ENCODE peak calls at places on chromosomes 12 and 14, in nine cellular contexts. J, L, W, S, M, T, Z, H and V are unnamed samples.

GRCh38 chr12:124369055-124369900 is 74.4 kb downstream of the RFLNA start:
- DNase-seq in J (peak), L (no peak), W (peak), S (peak), M (peak), T (peak), Z (peak), H (peak), V (peak)

GRCh38 chr14:90275455-90275814 is 19.1 kb downstream of the PSMC1 start:
- DNase-seq in J (no peak), L (no peak), W (no peak), S (no peak), M (no peak), T (no peak), Z (no peak), H (no peak), V (no peak)

GRCh38 chr14:100554082-100554677 is 33.0 kb downstream of the BEGAIN start:
- DNase-seq in J (peak), L (no peak), W (peak), S (peak), M (no peak), T (no peak), Z (no peak), H (no peak), V (peak)

GRCh38 chr14:57089901-57090300 is 178.8 kb downstream of the EXOC5 start:
- DNase-seq in J (no peak), L (no peak), W (no peak), S (no peak), M (no peak), T (no peak), Z (no peak), H (no peak), V (no peak)

GRCh38 chr12:127293507-127294310 is 973.3 kb upstream of the TMEM132C start:
- DNase-seq in J (peak), L (peak), W (peak), S (peak), M (no peak), T (peak), Z (no peak), H (peak), V (peak)

GRCh38 chr12:39294712-39295111 is 148.2 kb downstream of the KIF21A start:
- DNase-seq in J (no peak), L (no peak), W (no peak), S (no peak), M (no peak), T (peak), Z (no peak), H (no peak), V (no peak)

GRCh38 chr12:49636979-49637378 is 13.6 kb downstream of the PRPF40B start:
- DNase-seq in J (no peak), L (peak), W (no peak), S (peak), M (no peak), T (peak), Z (no peak), H (peak), V (peak)

GRCh38 chr14:40003773-40004172 is 571.5 kb upstream of the FBXO33 start:
- DNase-seq in J (no peak), L (no peak), W (no peak), S (no peak), M (no peak), T (no peak), Z (no peak), H (no peak), V (no peak)

GRCh38 chr14:73524493-73524892 is 12.4 kb upstream of the ACOT1 start:
- DNase-seq in J (no peak), L (no peak), W (no peak), S (no peak), M (no peak), T (no peak), Z (no peak), H (no peak), V (no peak)

GRCh38 chr12:52139579-52140062 is 52.2 kb downstream of the KRT80 start:
- DNase-seq in J (peak), L (no peak), W (no peak), S (peak), M (no peak), T (no peak), Z (peak), H (peak), V (no peak)

GRCh38 chr12:3281588-3282150 is 204.5 kb downstream of the TSPAN9 start:
- DNase-seq in J (no peak), L (no peak), W (no peak), S (no peak), M (no peak), T (no peak), Z (no peak), H (no peak), V (no peak)

GRCh38 chr12:96036765-96037455 is 1.5 kb upstream of the LTA4H start:
- DNase-seq in J (no peak), L (no peak), W (no peak), S (no peak), M (no peak), T (peak), Z (peak), H (peak), V (no peak)

GRCh38 chr12:80648866-80649265 is 58.6 kb upstream of the MYF6 start:
- DNase-seq in J (no peak), L (no peak), W (no peak), S (no peak), M (no peak), T (peak), Z (no peak), H (peak), V (peak)

GRCh38 chr12:52648012-52648550 is 3.9 kb downstream of the KRT2 start:
- DNase-seq in J (no peak), L (no peak), W (no peak), S (no peak), M (peak), T (no peak), Z (no peak), H (no peak), V (no peak)

GRCh38 chr12:122243965-122244364 is 18.1 kb upstream of the DIABLO start:
- DNase-seq in J (no peak), L (peak), W (no peak), S (no peak), M (no peak), T (no peak), Z (no peak), H (no peak), V (no peak)

GRCh38 chr14:75753696-75754095 is 92.7 kb downstream of the TTLL5 start:
- DNase-seq in J (no peak), L (no peak), W (no peak), S (no peak), M (no peak), T (no peak), Z (no peak), H (no peak), V (no peak)

GRCh38 chr12:92629349-92630065 is 73.3 kb upstream of the PLEKHG7 start:
- DNase-seq in J (no peak), L (no peak), W (no peak), S (no peak), M (no peak), T (no peak), Z (no peak), H (peak), V (no peak)

GRCh38 chr12:18421840-18422239 is 160.5 kb downstream of the PIK3C2G start:
- DNase-seq in J (no peak), L (no peak), W (no peak), S (no peak), M (no peak), T (no peak), Z (no peak), H (peak), V (peak)
- H3K4me3 ChIP-seq in J (no peak), L (no peak), W (no peak), S (no peak), M (no peak), T (no peak), Z (no peak), H (no peak), V (no peak)

DNA sequence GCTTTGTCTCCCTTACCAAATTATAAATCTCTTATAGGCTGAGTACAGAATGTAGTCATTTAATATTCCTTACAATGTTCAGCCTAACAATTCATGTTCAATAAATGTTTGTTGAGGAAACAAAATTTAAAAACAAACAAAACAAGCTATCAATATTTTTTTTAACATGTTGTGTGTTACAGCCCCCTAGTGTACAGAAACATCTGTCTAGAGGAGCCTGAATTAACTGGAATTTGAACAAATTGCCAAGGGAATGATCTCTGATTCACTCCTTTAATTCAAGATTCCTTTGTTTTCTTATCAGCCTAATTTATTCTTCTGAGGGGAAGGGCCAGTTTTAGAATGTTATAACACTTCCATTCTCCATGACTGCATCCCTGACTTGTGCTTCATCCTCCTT is 127.1 kb downstream of the CMAS start:
- DNase-seq in J (no peak), L (no peak), W (no peak), S (no peak), M (no peak), T (no peak), Z (no peak), H (no peak), V (no peak)
- TF ChIP-seq CTCF in J (no peak), L (no peak), W (no peak), S (no peak), M (no peak), T (peak), Z (no peak), H (no peak), V (peak)

DNA sequence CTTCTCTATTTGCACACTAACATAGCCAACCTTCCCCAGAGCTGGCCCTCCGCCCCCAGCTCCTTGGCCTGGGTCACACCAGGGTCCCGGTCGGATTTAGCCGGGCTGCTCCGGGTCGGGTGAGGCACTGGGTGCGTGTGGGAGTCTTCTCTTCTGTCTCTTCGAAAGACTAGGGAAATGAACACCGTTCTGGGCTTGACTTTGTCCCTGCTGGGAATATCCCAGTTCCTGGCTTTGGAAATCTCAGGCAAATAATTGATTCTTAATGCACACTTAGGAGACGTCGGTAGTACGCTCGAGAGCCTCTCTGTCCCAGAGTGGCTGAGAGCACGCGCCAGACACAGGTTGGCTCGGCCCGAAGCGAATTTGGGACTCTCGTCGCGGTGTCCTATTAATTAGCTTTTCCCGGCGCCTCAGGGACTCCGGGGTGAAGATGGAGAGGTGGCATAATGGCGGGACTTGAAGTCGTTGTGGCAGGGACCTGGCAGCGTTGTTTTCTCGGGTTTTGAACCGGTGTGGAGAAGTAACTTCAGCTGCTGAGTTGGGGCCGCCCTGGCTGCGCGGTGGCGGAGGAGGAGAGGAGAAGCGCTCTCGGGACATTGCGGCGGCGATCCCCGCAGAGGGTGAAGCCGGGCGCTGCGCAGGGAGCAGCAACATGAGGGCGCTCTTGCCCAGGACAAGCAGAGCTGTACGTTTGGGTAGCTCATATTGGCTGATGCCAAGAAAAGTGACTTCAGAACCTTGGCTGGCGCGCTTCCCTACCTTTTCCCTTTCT is 7.5 kb downstream of the FOXG1 start:
- DNase-seq in J (no peak), L (peak), W (no peak), S (no peak), M (no peak), T (no peak), Z (no peak), H (peak), V (peak)
- H3K4me3 ChIP-seq in J (no peak), L (peak), W (no peak), S (no peak), M (peak), T (peak), Z (no peak), H (peak), V (no peak)

GRCh38 chr14:94177806-94178205 is 3.7 kb downstream of the PPP4R4 start:
- DNase-seq in J (no peak), L (no peak), W (no peak), S (no peak), M (no peak), T (no peak), Z (no peak), H (no peak), V (no peak)
- TF ChIP-seq CTCF in J (no peak), L (no peak), W (no peak), S (no peak), M (no peak), T (no peak), Z (no peak), H (no peak), V (no peak)

GRCh38 chr12:32440120-32440865 is 40.9 kb downstream of the FGD4 start:
- DNase-seq in J (no peak), L (no peak), W (no peak), S (no peak), M (no peak), T (no peak), Z (no peak), H (no peak), V (no peak)

GRCh38 chr12:32435921-32436710 is 36.8 kb downstream of the FGD4 start:
- DNase-seq in J (no peak), L (no peak), W (no peak), S (no peak), M (no peak), T (no peak), Z (no peak), H (peak), V (no peak)

GRCh38 chr12:32437095-32437515 is 37.7 kb downstream of the FGD4 start:
- DNase-seq in J (no peak), L (no peak), W (no peak), S (no peak), M (no peak), T (peak), Z (no peak), H (peak), V (peak)
- H3K4me3 ChIP-seq in J (no peak), L (no peak), W (no peak), S (no peak), M (no peak), T (no peak), Z (no peak), H (no peak), V (no peak)

GRCh38 chr12:13203028-13203922 is 6.7 kb downstream of the EMP1 start:
- DNase-seq in J (peak), L (peak), W (peak), S (peak), M (no peak), T (no peak), Z (no peak), H (no peak), V (peak)
- TF ChIP-seq CTCF in J (no peak), L (peak), W (peak), S (no peak), M (no peak), T (peak), Z (no peak), H (peak), V (peak)

DNA sequence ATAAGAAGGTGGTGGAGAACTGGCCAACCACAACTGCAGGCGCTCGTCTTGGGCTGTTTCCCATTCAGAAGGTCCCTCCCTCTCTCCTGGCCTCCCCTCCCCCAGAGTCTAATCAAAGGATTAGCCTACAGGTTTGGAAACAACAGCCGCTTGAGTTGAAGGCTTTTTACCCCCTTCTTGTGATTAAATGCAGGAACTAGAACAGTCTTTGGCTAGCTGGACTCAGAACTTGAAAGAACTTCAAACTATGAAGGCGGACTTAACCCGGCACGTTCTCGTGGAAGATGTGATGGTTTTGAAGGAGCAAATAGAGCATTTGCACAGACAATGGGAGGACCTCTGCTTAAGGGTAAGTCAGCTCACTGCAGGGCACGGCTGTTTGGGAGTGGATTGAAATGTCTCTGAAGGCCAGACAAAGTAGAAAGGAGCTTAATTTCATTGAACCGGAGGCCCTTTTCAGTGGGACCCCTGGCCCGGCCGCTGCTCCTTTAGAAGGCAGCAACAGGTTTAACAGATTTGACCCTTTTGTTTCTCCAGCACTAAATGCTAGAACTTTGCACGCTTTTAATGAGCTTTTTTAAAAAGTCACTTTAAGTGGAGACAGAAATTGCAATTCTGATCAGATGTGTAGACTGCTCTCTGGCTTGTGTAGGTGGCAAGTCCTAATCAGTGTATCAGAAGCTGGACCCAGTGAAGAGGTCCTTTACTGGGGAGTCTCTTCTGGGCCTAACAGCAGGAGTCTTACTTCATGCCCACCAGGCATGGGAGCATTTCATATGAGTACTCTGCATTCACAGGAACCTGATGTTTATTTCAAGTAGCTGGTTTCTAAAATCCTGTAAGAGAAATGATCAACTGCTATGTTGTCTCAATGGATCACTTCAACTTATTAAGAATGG is 107.7 kb downstream of the ESR2 start:
- DNase-seq in J (no peak), L (no peak), W (no peak), S (no peak), M (no peak), T (no peak), Z (no peak), H (no peak), V (no peak)
- H3K4me3 ChIP-seq in J (no peak), L (no peak), W (no peak), S (no peak), M (no peak), T (no peak), Z (no peak), H (no peak), V (no peak)

DNA sequence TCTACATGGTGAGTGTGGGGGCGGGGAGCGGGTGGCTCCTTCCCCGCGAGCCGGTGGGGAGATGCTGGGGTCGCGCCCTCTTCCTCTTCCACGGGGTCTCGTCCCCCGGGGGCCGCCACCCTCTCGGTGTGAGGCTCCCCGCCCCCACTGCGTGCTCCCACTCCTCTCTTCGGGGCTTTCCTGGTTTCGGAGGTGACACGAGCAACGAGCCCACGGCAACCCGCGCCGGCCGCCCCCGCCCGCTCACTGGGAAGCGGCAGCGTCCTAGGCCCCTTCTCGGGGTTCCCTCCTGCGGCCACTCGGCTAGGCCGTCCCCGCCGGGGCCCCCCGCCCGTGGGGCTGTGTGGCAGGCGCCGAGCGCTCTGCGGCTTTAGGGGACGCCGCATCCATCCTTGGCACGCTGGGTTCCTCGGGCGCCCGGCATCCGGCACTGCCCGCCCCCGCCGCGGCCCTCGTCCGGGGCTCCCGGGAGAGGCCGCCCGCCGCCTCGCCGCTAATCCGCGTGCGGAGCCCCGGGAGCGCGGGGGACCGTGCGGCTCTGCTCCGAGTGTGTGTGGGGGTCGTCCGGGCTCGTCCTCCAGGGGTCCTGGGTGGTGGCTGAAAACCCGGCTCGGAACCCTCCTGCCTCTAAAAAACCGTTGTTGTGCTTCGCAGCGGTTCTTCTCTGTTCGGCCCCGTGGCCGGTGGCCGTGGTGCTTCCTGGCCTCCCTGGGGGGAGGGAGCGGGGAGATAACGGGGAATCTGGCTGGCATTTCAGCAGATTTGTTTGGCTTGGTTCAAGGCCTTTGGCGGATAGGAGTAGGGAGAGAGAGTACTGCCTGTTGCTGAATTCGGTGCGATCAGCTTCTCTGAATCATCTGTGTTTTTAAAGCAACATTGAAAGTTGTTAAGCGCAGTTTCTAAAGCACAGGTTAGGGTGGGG is 998 bp downstream of the PCNX1 start:
- DNase-seq in J (peak), L (peak), W (peak), S (peak), M (peak), T (peak), Z (peak), H (peak), V (peak)
- TF ChIP-seq CTCF in J (no peak), L (peak), W (no peak), S (no peak), M (no peak), T (no peak), Z (no peak), H (no peak), V (no peak)

GRCh38 chr14:31377433-31377832 is 42.9 kb downstream of the HEATR5A start:
- DNase-seq in J (no peak), L (no peak), W (no peak), S (no peak), M (no peak), T (no peak), Z (no peak), H (no peak), V (no peak)

GRCh38 chr14:31382221-31382620 is 38.1 kb downstream of the HEATR5A start:
- DNase-seq in J (no peak), L (no peak), W (no peak), S (no peak), M (no peak), T (no peak), Z (no peak), H (no peak), V (no peak)

DNA sequence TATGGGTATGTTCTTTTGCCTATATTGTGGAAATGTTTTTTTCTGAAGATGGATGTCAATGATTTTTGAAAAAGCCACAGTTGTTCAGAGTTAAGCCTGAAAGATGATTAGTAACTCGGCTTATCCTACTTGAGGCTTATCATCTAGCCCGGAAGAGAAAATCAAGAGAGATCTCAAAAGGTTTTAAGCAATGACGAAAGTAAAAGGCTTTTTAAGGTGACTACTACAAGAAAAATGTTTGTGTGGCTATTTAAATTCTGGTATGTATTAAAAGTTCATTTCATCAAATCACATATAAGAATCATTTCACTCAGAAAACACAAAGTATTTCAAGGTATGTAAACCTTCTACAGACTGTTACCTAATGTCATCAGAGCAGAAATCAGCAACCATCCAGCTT is 40.2 kb downstream of the HEATR5A start:
- DNase-seq in J (no peak), L (no peak), W (no peak), S (no peak), M (no peak), T (no peak), Z (no peak), H (peak), V (peak)
- H3K4me3 ChIP-seq in J (no peak), L (no peak), W (no peak), S (no peak), M (no peak), T (no peak), Z (no peak), H (no peak), V (no peak)

DNA sequence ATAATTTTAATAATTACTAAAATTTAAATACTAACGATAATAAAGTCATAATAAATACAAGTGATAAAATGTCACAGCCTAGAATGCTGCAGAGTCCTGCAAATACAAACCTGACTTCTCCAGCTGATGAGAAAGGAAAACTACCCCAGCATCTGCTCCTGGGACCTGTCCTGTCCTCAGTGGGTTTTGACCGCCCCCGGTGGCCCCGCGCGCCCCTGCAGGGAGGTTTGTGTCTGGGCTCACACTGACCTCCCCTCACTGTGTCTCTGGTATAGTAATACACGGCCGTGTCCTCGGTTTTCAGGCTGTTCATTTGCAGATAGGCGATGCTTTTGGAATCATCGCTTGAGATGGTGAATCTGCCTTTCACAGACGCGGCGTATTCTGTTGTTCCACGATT is 1139.4 kb downstream of the TMEM121 start:
- DNase-seq in J (no peak), L (no peak), W (no peak), S (no peak), M (no peak), T (no peak), Z (no peak), H (no peak), V (no peak)
- TF ChIP-seq CTCF in J (no peak), L (no peak), W (no peak), S (no peak), M (no peak), T (no peak), Z (no peak), H (no peak), V (no peak)